ENCODE peak calls at places on chromosomes 13 and 19, in eight cellular contexts. U, T, H, G, Q, I, B and J are unnamed samples. For H3K36me3 and H3K4me1, the result is how much of the 10 kb centered on the place peaks cover.

GRCh38 chr13:26950546-26950945 is 190.0 kb upstream of the GPR12 start:
- DNase-seq in U (no peak), T (no peak), H (no peak), G (no peak), Q (no peak), I (no peak), B (peak), J (no peak)

GRCh38 chr13:22198001-22198400 is 527.1 kb downstream of the FGF9 start:
- DNase-seq in U (no peak), T (no peak), H (no peak), G (no peak), Q (no peak), I (no peak), B (no peak), J (no peak)

GRCh38 chr19:40420766-40421467 is 4.9 kb downstream of the SERTAD1 start:
- DNase-seq in U (peak), T (peak), H (peak), G (peak), Q (peak), I (peak), B (peak), J (peak)

GRCh38 chr13:49052801-49053200 is 77.1 kb downstream of the FNDC3A start:
- DNase-seq in U (no peak), T (peak), H (no peak), G (no peak), Q (no peak), I (no peak), B (no peak), J (no peak)

GRCh38 chr19:47541507-47541906 is 26.6 kb upstream of the NAPA start:
- DNase-seq in U (no peak), T (no peak), H (no peak), G (no peak), Q (no peak), I (no peak), B (peak), J (peak)

GRCh38 chr19:54096642-54097106 is 3.9 kb downstream of the OSCAR start:
- DNase-seq in U (no peak), T (peak), H (no peak), G (peak), Q (peak), I (no peak), B (peak), J (no peak)

GRCh38 chr13:59946924-59947323 is 216.8 kb downstream of the DIAPH3 start:
- DNase-seq in U (no peak), T (peak), H (no peak), G (no peak), Q (no peak), I (no peak), B (no peak), J (peak)

GRCh38 chr13:27138457-27139093 is 33.0 kb downstream of the USP12 start:
- DNase-seq in U (no peak), T (no peak), H (no peak), G (no peak), Q (no peak), I (no peak), B (no peak), J (no peak)

GRCh38 chr13:98897706-98898105 is 80.2 kb downstream of the DOCK9 start:
- DNase-seq in U (no peak), T (no peak), H (no peak), G (no peak), Q (no peak), I (no peak), B (no peak), J (no peak)
- H3K36me3 ChIP-seq in U (under half), T (under half), H (under half), G (under half), Q (under half), I (under half), B (under half), J (under half)

GRCh38 chr13:30744686-30745085 is 9.3 kb downstream of the ALOX5AP start:
- DNase-seq in U (no peak), T (no peak), H (no peak), G (no peak), Q (no peak), I (no peak), B (no peak), J (no peak)
- H3K4me1 ChIP-seq in U (under half), T (under half), H (under half), G (under half), Q (under half), I (under half), B (under half), J (under half)

GRCh38 chr13:114142137-114142550 is 9.7 kb upstream of the RASA3 start:
- DNase-seq in U (no peak), T (no peak), H (no peak), G (peak), Q (no peak), I (no peak), B (no peak), J (no peak)
- H3K36me3 ChIP-seq in U (under half), T (under half), H (under half), G (under half), Q (under half), I (under half), B (under half), J (under half)

DNA sequence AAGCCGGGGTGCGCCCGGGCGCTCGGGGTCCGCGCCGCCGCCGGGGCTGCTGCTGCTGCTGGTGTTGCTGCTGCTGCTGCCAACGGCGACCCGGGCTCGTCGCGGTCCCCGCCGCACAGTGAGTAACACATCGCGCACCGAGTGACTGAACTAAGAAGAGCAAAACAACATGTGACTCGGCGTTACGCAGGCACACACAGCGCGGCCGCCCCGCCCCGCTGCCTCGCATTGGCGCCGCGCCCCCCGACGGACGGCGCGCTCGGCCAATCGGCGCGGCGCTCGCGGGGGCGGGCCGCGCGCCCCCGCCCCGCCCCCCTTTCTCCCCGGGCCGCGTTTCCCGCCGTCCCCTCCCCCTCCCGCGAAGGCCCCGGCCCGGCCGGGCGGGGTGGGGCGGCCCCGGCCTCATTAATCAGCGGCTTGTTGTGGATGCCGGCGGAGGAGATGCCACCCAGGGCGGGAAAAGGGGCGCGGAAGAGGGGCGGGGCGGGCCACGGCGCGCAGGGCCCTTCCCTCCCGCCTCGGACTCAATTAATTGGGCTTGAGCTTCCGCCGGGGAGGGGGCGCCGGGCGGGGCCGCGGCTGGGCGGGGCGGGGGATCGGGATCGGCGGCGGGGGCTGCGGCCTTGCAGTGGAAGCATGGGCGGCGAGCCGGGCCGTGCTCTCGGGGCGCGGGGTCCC is at the start of gene IRS2:
- DNase-seq in U (peak), T (peak), H (peak), G (peak), Q (peak), I (peak), B (peak), J (peak)
- H3K4me1 ChIP-seq in U (under half), T (under half), H (under half), G (under half), Q (under half), I (under half), B (under half), J (under half)

DNA sequence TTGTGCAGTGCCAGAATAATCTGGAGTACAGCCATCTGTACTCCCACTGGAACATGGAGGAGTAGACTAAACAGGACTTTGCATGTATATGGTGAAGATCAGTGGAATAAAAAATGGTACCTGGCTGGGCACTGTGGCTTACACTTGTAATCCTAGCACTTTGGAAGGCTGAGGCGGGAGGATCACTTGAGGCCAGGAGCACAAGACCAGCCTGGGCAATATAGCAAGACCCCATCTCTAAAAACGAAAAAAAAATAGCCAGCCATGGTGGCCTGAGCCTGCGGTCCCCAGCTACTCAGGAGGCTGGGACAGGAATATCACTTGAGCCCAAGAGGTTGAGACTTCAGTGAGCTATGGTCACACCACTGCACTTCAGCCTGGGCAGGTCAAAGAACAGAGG is 20.0 kb downstream of the UBA2 start:
- DNase-seq in U (no peak), T (no peak), H (no peak), G (no peak), Q (no peak), I (no peak), B (no peak), J (no peak)
- H3K36me3 ChIP-seq in U (under half), T (under half), H (under half), G (under half), Q (under half), I (under half), B (under half), J (half or more)

DNA sequence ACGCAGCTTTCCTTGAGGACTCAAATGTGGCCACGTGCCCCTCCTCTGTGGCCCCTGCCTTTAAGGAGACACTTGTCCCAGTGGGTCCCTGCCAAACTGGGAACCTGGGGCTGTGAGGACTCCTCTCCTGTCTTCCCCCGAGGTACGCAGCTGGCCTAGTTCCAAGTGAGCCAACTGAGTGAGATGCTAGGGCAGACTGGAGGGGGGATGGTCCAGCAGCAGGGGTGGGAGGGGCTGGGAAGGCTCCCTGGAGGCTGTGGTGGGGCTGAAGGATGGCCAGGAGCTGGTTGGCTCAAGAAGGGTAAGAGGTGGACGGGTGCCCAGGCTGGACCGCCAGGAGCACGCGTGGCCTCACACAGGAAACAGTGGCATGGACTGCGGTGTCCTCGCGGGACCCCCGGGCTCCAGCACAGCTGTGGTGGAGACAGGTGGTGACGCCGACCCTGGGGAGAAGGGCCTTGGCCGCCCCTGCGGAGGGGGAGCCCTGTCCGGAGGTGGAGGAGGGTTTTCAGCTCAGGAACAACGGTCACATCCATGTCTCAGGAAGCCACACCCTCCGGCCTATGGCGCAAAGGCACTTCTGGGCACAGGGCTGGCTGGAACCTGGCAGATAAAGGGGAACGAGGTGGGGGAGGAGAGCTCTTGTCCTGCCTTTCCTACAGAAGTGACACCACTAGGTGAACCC is 45.8 kb downstream of the MLLT1 start:
- DNase-seq in U (peak), T (no peak), H (no peak), G (peak), Q (no peak), I (peak), B (no peak), J (no peak)
- H3K4me1 ChIP-seq in U (half or more), T (under half), H (under half), G (under half), Q (under half), I (under half), B (under half), J (under half)

DNA sequence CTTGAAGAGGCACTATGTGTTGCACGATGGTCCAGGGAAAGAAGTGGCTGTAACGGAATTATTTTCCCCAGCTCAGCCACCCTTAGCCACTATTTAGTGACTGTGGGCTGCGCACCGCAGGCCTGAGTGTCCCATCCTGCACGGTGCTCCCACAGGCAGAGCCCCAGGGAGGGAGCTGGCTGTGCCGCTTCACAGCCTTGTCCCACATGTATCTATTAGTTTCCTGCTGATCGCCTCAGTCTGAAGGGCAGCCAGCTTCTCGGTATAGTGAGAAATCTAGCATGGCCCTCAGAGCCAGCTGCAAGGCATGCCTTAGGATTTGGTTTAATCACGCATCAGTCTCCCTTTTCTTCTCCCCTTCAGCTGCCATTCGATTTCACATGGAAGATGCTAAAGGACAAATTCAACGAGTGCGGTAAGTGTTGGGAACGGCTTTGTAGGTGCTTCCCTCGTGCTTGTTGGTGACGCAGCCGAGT is 15.7 kb downstream of the PRAM1 start:
- DNase-seq in U (no peak), T (no peak), H (no peak), G (no peak), Q (no peak), I (no peak), B (no peak), J (no peak)
- H3K36me3 ChIP-seq in U (under half), T (half or more), H (half or more), G (under half), Q (under half), I (under half), B (under half), J (under half)

GRCh38 chr19:13024958-13025653 is 29.8 kb downstream of the NFIX start:
- DNase-seq in U (no peak), T (no peak), H (no peak), G (no peak), Q (peak), I (no peak), B (no peak), J (no peak)
- H3K4me1 ChIP-seq in U (half or more), T (under half), H (under half), G (under half), Q (under half), I (under half), B (half or more), J (under half)

DNA sequence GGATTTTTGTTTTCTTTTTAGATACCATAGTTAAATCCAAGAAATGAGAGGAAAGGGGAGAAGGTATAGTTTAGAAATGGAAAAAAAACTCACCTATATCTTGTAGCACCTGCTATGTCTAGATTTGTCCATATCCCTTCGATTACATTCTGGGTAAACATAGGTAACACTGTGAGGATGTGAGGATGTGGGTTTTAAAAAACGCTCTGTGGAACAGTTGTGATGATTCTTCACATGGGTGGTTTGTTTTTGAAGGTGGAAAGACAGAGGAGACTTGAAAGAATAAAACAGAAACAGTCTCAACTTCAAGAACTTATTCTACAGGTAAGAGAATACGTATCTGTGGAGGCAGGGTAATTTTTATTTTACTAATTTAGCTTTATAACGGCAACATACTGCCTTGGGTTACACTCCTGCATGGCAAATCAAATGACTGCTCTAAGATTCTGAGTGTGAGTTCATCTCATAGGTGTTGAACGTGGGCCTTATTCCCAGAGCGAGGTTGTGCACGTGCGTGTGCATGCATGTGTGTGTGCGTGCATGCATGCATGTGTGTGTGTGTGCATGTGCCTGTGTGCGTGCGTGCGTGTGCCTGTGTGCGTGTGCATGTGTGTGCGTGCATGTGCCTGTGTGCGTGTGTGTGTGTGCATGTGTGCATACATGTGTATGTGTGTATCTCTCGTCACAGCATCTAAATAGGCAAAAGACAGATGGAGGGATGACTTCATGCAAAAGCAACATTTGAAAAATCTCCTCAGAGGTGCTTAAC is 23.5 kb downstream of the ATP4B start:
- DNase-seq in U (no peak), T (no peak), H (no peak), G (no peak), Q (no peak), I (no peak), B (no peak), J (no peak)
- H3K36me3 ChIP-seq in U (under half), T (half or more), H (under half), G (under half), Q (under half), I (under half), B (under half), J (under half)

GRCh38 chr13:110408286-110408685 is 101.2 kb downstream of the COL4A2 start:
- DNase-seq in U (no peak), T (no peak), H (no peak), G (peak), Q (no peak), I (no peak), B (no peak), J (no peak)
- H3K4me1 ChIP-seq in U (half or more), T (half or more), H (under half), G (under half), Q (under half), I (under half), B (under half), J (under half)